ENCODE peak calls at places on chromosome 9, in nine cellular contexts. One of them, this sample, is unnamed.

GRCh38 chr9:12934515-12935301 is 159.9 kb downstream of the LURAP1L start:
- DNase-seq in NK-92 treated with Interleukin-12 subunit alpha and Interleukin-12 subunit beta, amount 100 ng/mL, for 24 hours: no peak
- DNase-seq in stomach: no peak
- DNase-seq in stimulated activated CD8-positive, alpha-beta memory T cell treated with anti-CD3 and anti-CD28 coated beads, Interleukin-4, amount 100 ng/mL, for 24 hours: no peak
- DNase-seq in stimulated activated naive CD8-positive, alpha-beta T cell treated with anti-CD3 and anti-CD28 coated beads, Interleukin-15, amount 100 ng/mL, for 72 hours: no peak
- DNase-seq in activated CD8-positive, alpha-beta T cell treated with anti-CD3 and anti-CD28 coated beads for 36 hours: no peak
- DNase-seq in activated naive CD4-positive, alpha-beta T cell: no peak
- DNase-seq in MCF 10A: peak; percentile 66
- DNase-seq in COLO829: no peak
- DNase-seq in this sample: no peak

GRCh38 chr9:34500623-34501267 is 22.0 kb downstream of the ENHO start:
- DNase-seq in NK-92 treated with Interleukin-12 subunit alpha and Interleukin-12 subunit beta, amount 100 ng/mL, for 24 hours: peak; percentile 16
- DNase-seq in stomach: peak; percentile 69
- DNase-seq in stimulated activated CD8-positive, alpha-beta memory T cell treated with anti-CD3 and anti-CD28 coated beads, Interleukin-4, amount 100 ng/mL, for 24 hours: peak; percentile 63
- DNase-seq in stimulated activated naive CD8-positive, alpha-beta T cell treated with anti-CD3 and anti-CD28 coated beads, Interleukin-15, amount 100 ng/mL, for 72 hours: peak; percentile 73
- DNase-seq in activated CD8-positive, alpha-beta T cell treated with anti-CD3 and anti-CD28 coated beads for 36 hours: peak; percentile 84
- DNase-seq in activated naive CD4-positive, alpha-beta T cell: peak; percentile 64
- DNase-seq in MCF 10A: peak; percentile 64
- DNase-seq in COLO829: peak; percentile 75
- DNase-seq in this sample: no peak

GRCh38 chr9:96559339-96559943 is 60.2 kb downstream of the CDC14B start:
- DNase-seq in NK-92 treated with Interleukin-12 subunit alpha and Interleukin-12 subunit beta, amount 100 ng/mL, for 24 hours: no peak
- DNase-seq in stomach: no peak
- DNase-seq in stimulated activated CD8-positive, alpha-beta memory T cell treated with anti-CD3 and anti-CD28 coated beads, Interleukin-4, amount 100 ng/mL, for 24 hours: no peak
- DNase-seq in stimulated activated naive CD8-positive, alpha-beta T cell treated with anti-CD3 and anti-CD28 coated beads, Interleukin-15, amount 100 ng/mL, for 72 hours: no peak
- DNase-seq in activated CD8-positive, alpha-beta T cell treated with anti-CD3 and anti-CD28 coated beads for 36 hours: no peak
- DNase-seq in activated naive CD4-positive, alpha-beta T cell: no peak
- DNase-seq in MCF 10A: no peak
- DNase-seq in COLO829: no peak
- DNase-seq in this sample: no peak

GRCh38 chr9:121954477-121955175 is 138.5 kb downstream of the TTLL11 start:
- DNase-seq in NK-92 treated with Interleukin-12 subunit alpha and Interleukin-12 subunit beta, amount 100 ng/mL, for 24 hours: no peak
- DNase-seq in stomach: no peak
- DNase-seq in stimulated activated CD8-positive, alpha-beta memory T cell treated with anti-CD3 and anti-CD28 coated beads, Interleukin-4, amount 100 ng/mL, for 24 hours: no peak
- DNase-seq in stimulated activated naive CD8-positive, alpha-beta T cell treated with anti-CD3 and anti-CD28 coated beads, Interleukin-15, amount 100 ng/mL, for 72 hours: no peak
- DNase-seq in activated CD8-positive, alpha-beta T cell treated with anti-CD3 and anti-CD28 coated beads for 36 hours: no peak
- DNase-seq in activated naive CD4-positive, alpha-beta T cell: no peak
- DNase-seq in MCF 10A: no peak
- DNase-seq in COLO829: no peak
- DNase-seq in this sample: no peak

GRCh38 chr9:98556511-98556910 is 152.2 kb downstream of the GABBR2 start:
- DNase-seq in NK-92 treated with Interleukin-12 subunit alpha and Interleukin-12 subunit beta, amount 100 ng/mL, for 24 hours: no peak
- DNase-seq in stomach: no peak
- DNase-seq in stimulated activated CD8-positive, alpha-beta memory T cell treated with anti-CD3 and anti-CD28 coated beads, Interleukin-4, amount 100 ng/mL, for 24 hours: no peak
- DNase-seq in stimulated activated naive CD8-positive, alpha-beta T cell treated with anti-CD3 and anti-CD28 coated beads, Interleukin-15, amount 100 ng/mL, for 72 hours: no peak
- DNase-seq in activated CD8-positive, alpha-beta T cell treated with anti-CD3 and anti-CD28 coated beads for 36 hours: no peak
- DNase-seq in activated naive CD4-positive, alpha-beta T cell: no peak
- DNase-seq in MCF 10A: no peak
- DNase-seq in COLO829: no peak
- DNase-seq in this sample: no peak

GRCh38 chr9:100066539-100066938 is 32.3 kb downstream of the ERP44 start:
- DNase-seq in NK-92 treated with Interleukin-12 subunit alpha and Interleukin-12 subunit beta, amount 100 ng/mL, for 24 hours: no peak
- DNase-seq in stomach: no peak
- DNase-seq in stimulated activated CD8-positive, alpha-beta memory T cell treated with anti-CD3 and anti-CD28 coated beads, Interleukin-4, amount 100 ng/mL, for 24 hours: no peak
- DNase-seq in stimulated activated naive CD8-positive, alpha-beta T cell treated with anti-CD3 and anti-CD28 coated beads, Interleukin-15, amount 100 ng/mL, for 72 hours: no peak
- DNase-seq in activated CD8-positive, alpha-beta T cell treated with anti-CD3 and anti-CD28 coated beads for 36 hours: no peak
- DNase-seq in activated naive CD4-positive, alpha-beta T cell: no peak
- DNase-seq in MCF 10A: no peak
- DNase-seq in COLO829: peak; percentile 18
- DNase-seq in this sample: no peak

GRCh38 chr9:132883349-132884294 is 4.9 kb downstream of the SPACA9 start:
- DNase-seq in NK-92 treated with Interleukin-12 subunit alpha and Interleukin-12 subunit beta, amount 100 ng/mL, for 24 hours: no peak
- DNase-seq in stomach: no peak
- DNase-seq in stimulated activated CD8-positive, alpha-beta memory T cell treated with anti-CD3 and anti-CD28 coated beads, Interleukin-4, amount 100 ng/mL, for 24 hours: no peak
- DNase-seq in stimulated activated naive CD8-positive, alpha-beta T cell treated with anti-CD3 and anti-CD28 coated beads, Interleukin-15, amount 100 ng/mL, for 72 hours: no peak
- DNase-seq in activated CD8-positive, alpha-beta T cell treated with anti-CD3 and anti-CD28 coated beads for 36 hours: no peak
- DNase-seq in activated naive CD4-positive, alpha-beta T cell: no peak
- DNase-seq in MCF 10A: no peak
- DNase-seq in COLO829: no peak
- DNase-seq in this sample: no peak

GRCh38 chr9:83537331-83538171 is 650 bp downstream of the FRMD3 start:
- DNase-seq in NK-92 treated with Interleukin-12 subunit alpha and Interleukin-12 subunit beta, amount 100 ng/mL, for 24 hours: no peak
- DNase-seq in stomach: no peak
- DNase-seq in stimulated activated CD8-positive, alpha-beta memory T cell treated with anti-CD3 and anti-CD28 coated beads, Interleukin-4, amount 100 ng/mL, for 24 hours: no peak
- DNase-seq in stimulated activated naive CD8-positive, alpha-beta T cell treated with anti-CD3 and anti-CD28 coated beads, Interleukin-15, amount 100 ng/mL, for 72 hours: no peak
- DNase-seq in activated CD8-positive, alpha-beta T cell treated with anti-CD3 and anti-CD28 coated beads for 36 hours: peak; percentile 1
- DNase-seq in activated naive CD4-positive, alpha-beta T cell: no peak
- DNase-seq in MCF 10A: no peak
- DNase-seq in COLO829: no peak
- DNase-seq in this sample: no peak